ENCODE peak calls at places on chromosome 7, in five cellular contexts. X, C, H, L and Y are unnamed samples.

GRCh38 chr7:90551036-90551435 is 45.1 kb upstream of the CDK14 start:
- DNase-seq in X (no peak), L (no peak), C (peak), H (peak), Y (no peak)

GRCh38 chr7:157282141-157282801 is 54.5 kb upstream of the DNAJB6 start:
- DNase-seq in L (no peak), H (no peak), X (no peak), C (no peak), Y (no peak)

GRCh38 chr7:285731-286130 is 4.2 kb upstream of the FOXL3 start:
- DNase-seq in C (no peak), L (no peak), H (no peak), X (no peak), Y (no peak)

GRCh38 chr7:18125536-18125935 is 97.9 kb upstream of the PRPS1L1 start:
- DNase-seq in H (no peak), X (peak), L (no peak), C (peak), Y (no peak)

GRCh38 chr7:79982151-79982770 is 152.4 kb upstream of the GNAI1 start:
- DNase-seq in X (peak), L (no peak), C (peak), H (no peak), Y (no peak)

GRCh38 chr7:333399-333776 is 43.4 kb downstream of the FOXL3 start:
- DNase-seq in C (no peak), H (no peak), L (no peak), X (no peak), Y (peak)

GRCh38 chr7:77738871-77739270 is 42.6 kb downstream of the RSBN1L start:
- DNase-seq in X (peak), H (no peak), C (peak), L (no peak), Y (no peak)

GRCh38 chr7:102874166-102874829 is 38.5 kb upstream of the LRRC17 start:
- DNase-seq in C (peak), L (no peak), H (no peak), X (peak), Y (no peak)

GRCh38 chr7:41893656-41894055 is 190.8 kb upstream of the INHBA start:
- DNase-seq in H (no peak), L (no peak), C (no peak), X (no peak), Y (no peak)

GRCh38 chr7:50792342-50793114 is 9.8 kb upstream of the GRB10 start:
- DNase-seq in X (peak), L (no peak), C (peak), H (no peak), Y (no peak)

GRCh38 chr7:115040526-115040925 is 118.6 kb downstream of the MDFIC start:
- DNase-seq in X (no peak), C (no peak), L (no peak), H (no peak), Y (no peak)

GRCh38 chr7:100679129-100679926 is 5.8 kb downstream of the GNB2 start:
- DNase-seq in C (no peak), H (no peak), L (no peak), X (no peak), Y (no peak)

GRCh38 chr7:100157334-100158228 is 942 bp downstream of the TRAPPC14 start:
- DNase-seq in H (peak), X (peak), C (peak), L (no peak), Y (no peak)

DNA sequence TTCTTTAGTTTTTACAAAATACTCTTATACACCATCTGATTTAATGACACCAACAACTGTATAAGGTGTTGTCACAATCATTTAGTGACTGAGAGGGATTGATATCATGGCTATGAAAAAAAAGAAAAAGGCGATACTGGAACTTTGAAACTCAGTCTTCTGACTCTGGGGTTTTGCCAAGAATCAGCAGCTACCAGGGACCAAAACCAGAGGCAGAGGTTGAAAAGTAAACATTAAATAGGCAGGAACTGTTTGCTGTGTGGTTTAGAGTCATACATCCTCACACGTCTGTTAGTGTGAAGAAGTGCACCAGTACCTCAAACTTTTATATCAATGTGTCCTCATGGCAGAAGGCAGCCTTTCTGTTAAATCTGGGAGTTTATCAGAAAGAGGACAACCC is 19.9 kb upstream of the GGCT start:
- DNase-seq in L (no peak), X (peak), C (no peak), H (no peak), Y (no peak)
- H3K14ac ChIP-seq in L (no peak), X (no peak), C (no peak), H (no peak), Y (no peak)

DNA sequence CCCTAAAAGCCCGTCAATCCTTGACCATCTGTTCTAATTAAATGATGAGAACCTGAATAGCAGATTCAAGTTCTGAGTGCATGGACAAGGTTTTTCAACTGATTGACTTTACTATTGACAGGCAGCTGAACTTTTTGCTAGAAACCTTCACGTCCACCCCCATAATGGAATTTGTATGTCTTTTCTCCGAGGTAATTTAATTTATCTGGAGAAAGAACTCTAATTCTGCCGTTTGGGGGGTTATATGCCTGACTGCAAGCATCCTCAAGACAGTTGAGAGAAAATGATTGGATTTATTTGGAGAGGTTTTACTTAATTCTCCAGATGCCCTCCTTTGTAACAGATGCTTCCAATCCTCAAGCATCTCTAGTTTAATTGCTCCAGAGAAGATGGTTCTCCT is 1053.4 kb upstream of the AUTS2 start:
- DNase-seq in X (no peak), L (no peak), H (no peak), C (no peak), Y (no peak)
- H3K14ac ChIP-seq in X (no peak), L (no peak), H (no peak), C (no peak), Y (no peak)

DNA sequence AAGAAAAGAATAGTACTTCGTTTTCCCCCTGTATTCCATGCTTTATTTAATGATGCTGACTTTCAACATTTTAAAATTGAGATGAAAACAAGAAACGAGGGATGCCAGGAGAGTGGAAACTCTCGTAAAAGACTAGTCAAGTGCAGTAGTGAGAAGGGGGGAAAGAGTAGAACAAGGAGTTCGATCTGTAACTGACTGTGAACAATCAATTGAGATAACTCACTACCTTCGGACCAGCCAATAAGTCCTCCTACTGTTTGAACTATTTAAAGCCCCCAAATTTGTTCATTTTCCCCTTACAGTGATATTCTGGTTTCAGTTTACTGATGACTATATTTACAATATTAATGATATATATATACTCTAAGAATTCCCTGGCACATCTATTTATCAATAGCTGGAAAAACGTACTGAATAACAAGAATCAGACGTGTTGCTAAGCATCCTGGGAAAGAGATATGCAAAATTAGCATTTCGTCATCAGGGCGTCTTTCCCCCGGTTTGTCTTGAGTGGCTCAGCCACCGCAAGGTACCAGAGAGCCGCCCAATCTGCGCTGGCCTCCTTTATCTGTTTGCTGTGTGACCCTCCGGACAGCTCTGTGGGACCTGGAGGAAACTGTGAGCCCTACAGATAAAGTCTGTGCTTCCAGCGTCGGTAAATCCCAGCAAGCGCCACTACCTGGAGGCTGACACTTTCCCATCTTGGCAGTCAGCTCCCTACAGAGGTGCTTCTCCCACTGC is 41.1 kb downstream of the PDIA4 start:
- DNase-seq in L (peak), H (peak), X (peak), C (peak), Y (peak)
- H3K14ac ChIP-seq in L (no peak), H (peak), X (no peak), C (peak), Y (no peak)

GRCh38 chr7:121397832-121398231 is 1.7 kb upstream of the FAM3C start:
- DNase-seq in X (no peak), H (no peak), L (no peak), C (no peak), Y (no peak)

GRCh38 chr7:121397346-121397745 is 1.2 kb upstream of the FAM3C start:
- DNase-seq in C (no peak), X (no peak), H (no peak), L (no peak), Y (no peak)

GRCh38 chr7:121394709-121395140 is 1.4 kb downstream of the FAM3C start:
- DNase-seq in H (no peak), X (no peak), L (no peak), C (no peak), Y (no peak)

GRCh38 chr7:121395494-121395960 is 581 bp downstream of the FAM3C start:
- DNase-seq in H (peak), L (no peak), C (peak), X (peak), Y (no peak)

DNA sequence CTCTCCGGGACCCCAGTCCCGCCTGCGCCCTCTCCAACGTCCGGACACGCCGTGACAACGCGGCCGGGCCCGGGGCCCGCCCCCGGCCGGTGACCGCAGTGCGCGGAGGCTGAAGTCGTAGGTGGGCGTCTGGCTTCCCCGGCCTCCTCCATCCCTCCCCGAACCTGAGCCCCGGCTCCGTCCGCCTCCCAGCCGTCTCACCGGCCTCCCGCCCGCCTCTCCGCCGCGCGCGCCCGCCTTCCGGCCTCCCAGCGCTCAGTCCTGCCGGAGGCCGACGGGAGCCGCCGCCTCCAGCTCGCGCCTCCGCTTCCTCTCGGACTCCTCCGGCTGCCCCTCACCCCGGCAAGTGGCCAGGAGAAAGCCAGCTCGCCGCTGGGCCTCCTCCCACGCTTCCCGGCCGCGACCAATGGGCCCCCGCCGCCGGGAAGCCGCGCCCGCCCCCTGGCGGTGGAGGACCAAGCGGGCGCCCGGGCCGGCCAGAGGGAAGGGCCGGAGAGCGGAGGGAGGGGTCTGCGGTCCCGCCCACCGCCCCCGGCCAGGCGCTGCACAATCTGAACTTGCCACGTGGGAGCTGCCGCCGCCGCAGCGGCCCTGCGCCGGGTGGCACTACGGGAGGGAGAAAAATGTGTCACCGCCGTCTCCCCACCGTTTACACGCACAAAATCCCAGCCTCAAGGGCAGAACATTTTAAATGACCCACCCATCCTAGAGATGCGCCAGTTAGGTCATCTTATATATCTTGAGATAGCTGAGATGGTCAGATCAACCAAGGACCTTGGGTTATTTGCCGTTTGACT is at the start of gene FAM3C:
- DNase-seq in H (peak), C (peak), L (peak), X (peak), Y (peak)
- H3K14ac ChIP-seq in H (peak), C (peak), L (no peak), X (no peak), Y (no peak)